ENCODE peak calls at places on chromosomes 12 and 14, in five cellular contexts. One of them, this sample, is unnamed.
A peak's percentile ranks its signal among the peaks of the same experiment; 100 is the strongest.

GRCh38 chr12:32025906-32026305 is 66.7 kb downstream of the RESF1 start:
- DNase-seq in astrocyte of the cerebellum: no peak
- DNase-seq in AG09309: no peak
- DNase-seq in CD8-positive, alpha-beta memory T cell: peak; percentile 3
- DNase-seq in HAP-1: no peak
- DNase-seq in this sample: no peak

GRCh38 chr12:58425481-58426392 is 484.4 kb downstream of the ATP23 start:
- DNase-seq in CD8-positive, alpha-beta memory T cell: no peak
- DNase-seq in astrocyte of the cerebellum: peak; percentile 71
- DNase-seq in HAP-1: peak; percentile 79
- DNase-seq in AG09309: peak; percentile 90
- DNase-seq in this sample: peak; percentile 93

GRCh38 chr14:91395998-91396660 is 21.5 kb downstream of the CCDC88C start:
- DNase-seq in HAP-1: no peak
- DNase-seq in CD8-positive, alpha-beta memory T cell: no peak
- DNase-seq in AG09309: no peak
- DNase-seq in astrocyte of the cerebellum: no peak
- DNase-seq in this sample: no peak

GRCh38 chr12:2999265-2999841 is 40.2 kb downstream of the TEAD4 start:
- DNase-seq in astrocyte of the cerebellum: no peak
- DNase-seq in AG09309: no peak
- DNase-seq in HAP-1: no peak
- DNase-seq in CD8-positive, alpha-beta memory T cell: no peak
- DNase-seq in this sample: no peak

GRCh38 chr14:87547536-87547935 is 445.4 kb downstream of the GALC start:
- DNase-seq in CD8-positive, alpha-beta memory T cell: no peak
- DNase-seq in astrocyte of the cerebellum: no peak
- DNase-seq in HAP-1: no peak
- DNase-seq in AG09309: no peak
- DNase-seq in this sample: no peak

GRCh38 chr14:64720190-64720589 is 16.0 kb downstream of the PLEKHG3 start:
- DNase-seq in CD8-positive, alpha-beta memory T cell: no peak
- DNase-seq in HAP-1: no peak
- DNase-seq in astrocyte of the cerebellum: peak; percentile 34
- DNase-seq in AG09309: peak; percentile 39
- DNase-seq in this sample: peak; percentile 50

GRCh38 chr12:112466011-112466422 is 47.3 kb downstream of the PTPN11 start:
- DNase-seq in astrocyte of the cerebellum: no peak
- DNase-seq in HAP-1: no peak
- DNase-seq in AG09309: no peak
- DNase-seq in CD8-positive, alpha-beta memory T cell: no peak
- DNase-seq in this sample: no peak

GRCh38 chr12:53192531-53193021 is 11.9 kb upstream of the CSAD start:
- DNase-seq in AG09309: no peak
- DNase-seq in astrocyte of the cerebellum: no peak
- DNase-seq in HAP-1: no peak
- DNase-seq in CD8-positive, alpha-beta memory T cell: no peak
- DNase-seq in this sample: no peak

GRCh38 chr14:93857081-93857480 is 68.8 kb upstream of the PRIMA1 start:
- DNase-seq in AG09309: no peak
- DNase-seq in CD8-positive, alpha-beta memory T cell: no peak
- DNase-seq in HAP-1: no peak
- DNase-seq in astrocyte of the cerebellum: no peak
- DNase-seq in this sample: no peak

GRCh38 chr12:127013222-127013621 is 1253.7 kb upstream of the TMEM132C start:
- DNase-seq in astrocyte of the cerebellum: no peak
- DNase-seq in CD8-positive, alpha-beta memory T cell: no peak
- DNase-seq in AG09309: no peak
- DNase-seq in HAP-1: no peak
- DNase-seq in this sample: no peak

GRCh38 chr12:110693731-110694130 is 4.8 kb upstream of the HVCN1 start:
- DNase-seq in CD8-positive, alpha-beta memory T cell: no peak
- DNase-seq in AG09309: no peak
- DNase-seq in HAP-1: no peak
- DNase-seq in astrocyte of the cerebellum: no peak
- DNase-seq in this sample: no peak

GRCh38 chr12:26119391-26119981 is 5.4 kb downstream of the BHLHE41 start:
- DNase-seq in astrocyte of the cerebellum: peak; percentile 76
- DNase-seq in CD8-positive, alpha-beta memory T cell: no peak
- DNase-seq in HAP-1: no peak
- DNase-seq in AG09309: no peak
- DNase-seq in this sample: no peak

GRCh38 chr12:8948711-8949524 is 527 bp downstream of the M6PR start:
- DNase-seq in astrocyte of the cerebellum: no peak
- DNase-seq in CD8-positive, alpha-beta memory T cell: no peak
- DNase-seq in AG09309: peak; percentile 1
- DNase-seq in HAP-1: peak; percentile 25
- DNase-seq in this sample: no peak

GRCh38 chr14:86333506-86333905 is 803.6 kb downstream of the FLRT2 start:
- DNase-seq in CD8-positive, alpha-beta memory T cell: no peak
- DNase-seq in HAP-1: no peak
- DNase-seq in AG09309: no peak
- DNase-seq in astrocyte of the cerebellum: no peak
- DNase-seq in this sample: no peak

GRCh38 chr14:26330982-26331381 is 266.9 kb downstream of the NOVA1 start:
- DNase-seq in HAP-1: no peak
- DNase-seq in CD8-positive, alpha-beta memory T cell: no peak
- DNase-seq in astrocyte of the cerebellum: no peak
- DNase-seq in AG09309: no peak
- DNase-seq in this sample: peak; percentile 10

GRCh38 chr12:117587646-117588287 is 226.3 kb upstream of the NOS1 start:
- DNase-seq in astrocyte of the cerebellum: no peak
- DNase-seq in HAP-1: peak; percentile 74
- DNase-seq in CD8-positive, alpha-beta memory T cell: no peak
- DNase-seq in AG09309: no peak
- DNase-seq in this sample: no peak

GRCh38 chr14:23631702-23632460 is 4.3 kb upstream of the DHRS2 start:
- DNase-seq in AG09309: peak; percentile 48
- DNase-seq in HAP-1: peak; percentile 82
- DNase-seq in CD8-positive, alpha-beta memory T cell: peak; percentile 65
- DNase-seq in astrocyte of the cerebellum: peak; percentile 41
- DNase-seq in this sample: peak; percentile 70

GRCh38 chr12:116646901-116647300 is 87.7 kb downstream of the MAP1LC3B2 start:
- DNase-seq in CD8-positive, alpha-beta memory T cell: no peak
- DNase-seq in astrocyte of the cerebellum: no peak
- DNase-seq in HAP-1: no peak
- DNase-seq in AG09309: no peak
- DNase-seq in this sample: no peak

GRCh38 chr14:68140111-68140741 is 320.6 kb downstream of the RAD51B start:
- DNase-seq in HAP-1: peak; percentile 14
- DNase-seq in CD8-positive, alpha-beta memory T cell: no peak
- DNase-seq in astrocyte of the cerebellum: peak; percentile 98
- DNase-seq in AG09309: peak; percentile 98
- DNase-seq in this sample: peak; percentile 92

GRCh38 chr12:102873077-102873476 is 44.0 kb downstream of the PAH start:
- DNase-seq in AG09309: no peak
- DNase-seq in astrocyte of the cerebellum: no peak
- DNase-seq in HAP-1: no peak
- DNase-seq in CD8-positive, alpha-beta memory T cell: no peak
- DNase-seq in this sample: no peak

GRCh38 chr14:24066490-24067132 is 4.8 kb upstream of the CPNE6 start:
- DNase-seq in CD8-positive, alpha-beta memory T cell: no peak
- DNase-seq in HAP-1: no peak
- DNase-seq in astrocyte of the cerebellum: no peak
- DNase-seq in AG09309: no peak
- DNase-seq in this sample: no peak

GRCh38 chr12:101772019-101772774 is 32.9 kb upstream of the SYCP3 start:
- DNase-seq in astrocyte of the cerebellum: no peak
- DNase-seq in AG09309: no peak
- DNase-seq in HAP-1: no peak
- DNase-seq in CD8-positive, alpha-beta memory T cell: no peak
- DNase-seq in this sample: no peak

GRCh38 chr12:24595652-24596235 is 353.2 kb downstream of the BCAT1 start:
- DNase-seq in HAP-1: peak; percentile 51
- DNase-seq in CD8-positive, alpha-beta memory T cell: no peak
- DNase-seq in AG09309: no peak
- DNase-seq in astrocyte of the cerebellum: no peak
- DNase-seq in this sample: no peak

GRCh38 chr14:100439781-100440180 is 116.6 kb downstream of the SLC25A47 start:
- DNase-seq in HAP-1: no peak
- DNase-seq in CD8-positive, alpha-beta memory T cell: no peak
- DNase-seq in astrocyte of the cerebellum: no peak
- DNase-seq in AG09309: no peak
- DNase-seq in this sample: no peak

GRCh38 chr12:749871-750270 is 2.5 kb upstream of the WNK1 start:
- DNase-seq in HAP-1: no peak
- DNase-seq in CD8-positive, alpha-beta memory T cell: no peak
- DNase-seq in AG09309: no peak
- DNase-seq in astrocyte of the cerebellum: no peak
- DNase-seq in this sample: no peak
- H3K4me3 ChIP-seq in HAP-1: no peak overlapping the region
- H3K4me3 ChIP-seq in CD8-positive, alpha-beta memory T cell: no peak overlapping the region
- H3K4me3 ChIP-seq in AG09309: no peak overlapping the region
- H3K4me3 ChIP-seq in astrocyte of the cerebellum: no peak overlapping the region
- H3K4me3 ChIP-seq in this sample: no peak overlapping the region

DNA sequence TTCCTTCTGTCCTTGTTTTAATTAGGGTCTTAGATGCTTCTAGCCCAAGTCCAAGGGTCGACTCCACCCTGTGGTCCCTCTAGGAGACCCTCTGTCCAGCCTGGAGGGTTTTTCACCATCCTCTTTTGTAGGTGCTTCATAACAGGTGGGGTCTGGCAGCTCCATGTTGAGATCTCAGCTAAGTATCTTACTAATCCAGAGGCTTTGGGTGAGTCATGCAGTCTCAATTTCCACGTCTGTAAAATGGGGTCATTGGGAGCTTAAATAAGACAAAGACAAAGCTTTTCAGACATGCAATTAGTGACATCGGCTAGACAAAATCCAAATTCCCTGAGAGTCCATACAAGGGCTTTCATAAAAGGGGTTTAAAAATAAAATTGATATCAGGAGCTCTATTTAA is 3.2 kb downstream of the HSPB8 start:
- DNase-seq in CD8-positive, alpha-beta memory T cell: no peak
- DNase-seq in astrocyte of the cerebellum: no peak
- DNase-seq in AG09309: no peak
- DNase-seq in HAP-1: no peak
- DNase-seq in this sample: no peak
- H3K4me3 ChIP-seq in CD8-positive, alpha-beta memory T cell: no peak overlapping the region
- H3K4me3 ChIP-seq in astrocyte of the cerebellum: no peak overlapping the region
- H3K4me3 ChIP-seq in AG09309: no peak overlapping the region
- H3K4me3 ChIP-seq in HAP-1: no peak overlapping the region
- H3K4me3 ChIP-seq in this sample: no peak overlapping the region

GRCh38 chr12:94193623-94194022 is 45.2 kb downstream of the PLXNC1 start:
- DNase-seq in HAP-1: no peak
- DNase-seq in astrocyte of the cerebellum: no peak
- DNase-seq in AG09309: no peak
- DNase-seq in CD8-positive, alpha-beta memory T cell: no peak
- DNase-seq in this sample: no peak

GRCh38 chr12:94193168-94193567 is 44.8 kb downstream of the PLXNC1 start:
- DNase-seq in HAP-1: no peak
- DNase-seq in AG09309: no peak
- DNase-seq in astrocyte of the cerebellum: no peak
- DNase-seq in CD8-positive, alpha-beta memory T cell: no peak
- DNase-seq in this sample: no peak

GRCh38 chr12:94192506-94192905 is 44.1 kb downstream of the PLXNC1 start:
- DNase-seq in astrocyte of the cerebellum: no peak
- DNase-seq in AG09309: no peak
- DNase-seq in CD8-positive, alpha-beta memory T cell: no peak
- DNase-seq in HAP-1: no peak
- DNase-seq in this sample: no peak

GRCh38 chr12:94198469-94198868 is 50.1 kb downstream of the PLXNC1 start:
- DNase-seq in HAP-1: no peak
- DNase-seq in astrocyte of the cerebellum: no peak
- DNase-seq in CD8-positive, alpha-beta memory T cell: no peak
- DNase-seq in AG09309: no peak
- DNase-seq in this sample: no peak

DNA sequence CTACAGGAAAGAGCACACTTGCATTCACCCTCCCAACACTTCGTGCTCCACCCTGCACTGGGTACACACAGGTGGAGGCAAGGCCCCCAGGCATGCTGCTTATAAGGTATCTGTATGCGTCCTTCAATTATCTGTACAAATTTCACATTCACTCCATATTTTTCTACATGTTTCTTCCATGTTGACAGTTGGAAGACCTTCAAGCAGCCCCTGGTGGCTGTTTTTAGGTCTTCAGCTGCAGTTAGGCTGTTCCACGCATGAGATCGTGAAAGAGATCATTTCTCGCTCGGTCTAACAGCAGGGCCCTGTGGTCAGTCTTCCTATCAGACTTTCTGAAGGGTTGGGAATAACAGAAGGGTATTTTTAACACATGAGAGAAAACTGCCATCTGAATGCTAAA is 47.1 kb downstream of the PLXNC1 start:
- DNase-seq in HAP-1: no peak
- DNase-seq in CD8-positive, alpha-beta memory T cell: no peak
- DNase-seq in astrocyte of the cerebellum: no peak
- DNase-seq in AG09309: no peak
- DNase-seq in this sample: no peak
- H3K4me3 ChIP-seq in HAP-1: no peak overlapping the region
- H3K4me3 ChIP-seq in CD8-positive, alpha-beta memory T cell: no peak overlapping the region
- H3K4me3 ChIP-seq in astrocyte of the cerebellum: no peak overlapping the region
- H3K4me3 ChIP-seq in AG09309: no peak overlapping the region
- H3K4me3 ChIP-seq in this sample: no peak overlapping the region

GRCh38 chr14:49944501-49944900 is 51.6 kb downstream of the ARF6 start:
- DNase-seq in astrocyte of the cerebellum: no peak
- DNase-seq in CD8-positive, alpha-beta memory T cell: no peak
- DNase-seq in HAP-1: no peak
- DNase-seq in AG09309: no peak
- DNase-seq in this sample: no peak

GRCh38 chr14:49939884-49940510 is 47.1 kb downstream of the ARF6 start:
- DNase-seq in HAP-1: no peak
- DNase-seq in AG09309: no peak
- DNase-seq in astrocyte of the cerebellum: no peak
- DNase-seq in CD8-positive, alpha-beta memory T cell: no peak
- DNase-seq in this sample: no peak

GRCh38 chr14:49942090-49942489 is 49.2 kb downstream of the ARF6 start:
- DNase-seq in HAP-1: no peak
- DNase-seq in AG09309: no peak
- DNase-seq in CD8-positive, alpha-beta memory T cell: no peak
- DNase-seq in astrocyte of the cerebellum: no peak
- DNase-seq in this sample: no peak

GRCh38 chr14:49945448-49946319 is 52.8 kb downstream of the ARF6 start:
- DNase-seq in CD8-positive, alpha-beta memory T cell: no peak
- DNase-seq in AG09309: no peak
- DNase-seq in astrocyte of the cerebellum: no peak
- DNase-seq in HAP-1: no peak
- DNase-seq in this sample: no peak

DNA sequence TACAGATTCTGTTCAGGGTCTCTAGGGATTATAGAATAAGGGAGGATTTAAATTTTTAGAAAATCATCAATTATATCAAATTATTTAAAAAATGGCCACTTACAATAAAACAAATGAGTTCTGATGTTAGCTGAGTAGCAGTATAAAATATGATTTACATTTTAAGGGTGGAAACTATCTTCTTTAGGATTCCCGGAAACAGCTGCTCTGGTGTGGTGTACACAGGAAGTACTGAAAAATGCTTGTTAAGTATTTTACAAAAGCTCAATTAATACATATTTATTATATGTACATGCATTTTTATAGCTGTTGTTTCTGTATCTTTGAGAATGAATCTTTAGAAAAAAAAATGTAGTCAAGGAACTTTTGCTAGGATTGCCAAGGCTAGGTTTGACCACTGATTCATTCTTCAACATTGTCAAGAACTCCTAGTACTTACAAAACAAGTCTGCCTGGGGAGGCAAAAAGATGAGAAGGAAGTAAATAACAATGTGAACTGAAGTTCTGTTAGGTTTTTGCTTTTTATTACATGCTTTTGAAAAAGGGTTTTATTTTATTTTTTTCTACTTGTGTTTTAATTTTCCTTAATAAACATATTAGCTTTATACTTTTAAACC is 48.0 kb downstream of the ARF6 start:
- DNase-seq in AG09309: peak; percentile 32
- DNase-seq in CD8-positive, alpha-beta memory T cell: no peak
- DNase-seq in astrocyte of the cerebellum: no peak
- DNase-seq in HAP-1: no peak
- DNase-seq in this sample: peak; percentile 25
- H3K4me3 ChIP-seq in AG09309: no peak overlapping the region
- H3K4me3 ChIP-seq in CD8-positive, alpha-beta memory T cell: no peak overlapping the region
- H3K4me3 ChIP-seq in astrocyte of the cerebellum: no peak overlapping the region
- H3K4me3 ChIP-seq in HAP-1: no peak overlapping the region
- H3K4me3 ChIP-seq in this sample: no peak overlapping the region

This sample was measured in skeletal muscle cell.